ENCODE peak calls at places on chromosomes 3 and 15, in four cellular contexts. One of them, this sample, is unnamed.

GRCh38 chr3:108093021-108093420 is 2.2 kb upstream of the CD47 start:
- DNase-seq in IMR-90: no peak
- DNase-seq in trophoblast cell: no peak
- DNase-seq in mesendoderm: no peak
- DNase-seq in this sample: no peak

GRCh38 chr3:12679468-12679867 is 15.6 kb upstream of the RAF1 start:
- DNase-seq in IMR-90: peak
- DNase-seq in trophoblast cell: peak
- DNase-seq in mesendoderm: no peak
- DNase-seq in this sample: peak

GRCh38 chr3:109685084-109686079 is 348.0 kb upstream of the DPPA4 start:
- DNase-seq in trophoblast cell: peak
- DNase-seq in IMR-90: peak
- DNase-seq in mesendoderm: peak
- DNase-seq in this sample: peak

GRCh38 chr3:159806412-159806811 is 182.2 kb upstream of the IL12A start:
- DNase-seq in mesendoderm: no peak
- DNase-seq in trophoblast cell: no peak
- DNase-seq in IMR-90: peak
- DNase-seq in this sample: peak

GRCh38 chr3:118818386-118818785 is 216.3 kb downstream of the IGSF11 start:
- DNase-seq in IMR-90: peak
- DNase-seq in mesendoderm: peak
- DNase-seq in trophoblast cell: no peak
- DNase-seq in this sample: peak

GRCh38 chr3:15260531-15260930 is 54.5 kb downstream of the CAPN7 start:
- DNase-seq in mesendoderm: no peak
- DNase-seq in trophoblast cell: no peak
- DNase-seq in IMR-90: no peak
- DNase-seq in this sample: no peak

GRCh38 chr3:12759097-12759679 is at the start of gene TMEM40:
- DNase-seq in IMR-90: no peak
- DNase-seq in trophoblast cell: peak
- DNase-seq in mesendoderm: peak
- DNase-seq in this sample: no peak

GRCh38 chr3:81465510-81465909 is 295.9 kb downstream of the GBE1 start:
- DNase-seq in IMR-90: no peak
- DNase-seq in mesendoderm: no peak
- DNase-seq in trophoblast cell: no peak
- DNase-seq in this sample: no peak

GRCh38 chr3:85670626-85671025 is 711.8 kb downstream of the CADM2 start:
- DNase-seq in trophoblast cell: no peak
- DNase-seq in mesendoderm: peak
- DNase-seq in IMR-90: no peak
- DNase-seq in this sample: no peak

GRCh38 chr3:79148786-79149185 is 619.0 kb downstream of the ROBO1 start:
- DNase-seq in IMR-90: peak
- DNase-seq in trophoblast cell: no peak
- DNase-seq in mesendoderm: no peak
- DNase-seq in this sample: no peak

GRCh38 chr3:29245441-29245840 is 35.4 kb upstream of the RBMS3 start:
- DNase-seq in trophoblast cell: no peak
- DNase-seq in mesendoderm: no peak
- DNase-seq in IMR-90: no peak
- DNase-seq in this sample: no peak

GRCh38 chr3:116442331-116443021 is 2.8 kb downstream of the LSAMP start:
- DNase-seq in trophoblast cell: no peak
- DNase-seq in mesendoderm: no peak
- DNase-seq in IMR-90: peak
- DNase-seq in this sample: peak

GRCh38 chr3:129794319-129795201 is 99.0 kb downstream of the TMCC1 start:
- DNase-seq in trophoblast cell: peak
- DNase-seq in IMR-90: no peak
- DNase-seq in mesendoderm: peak
- DNase-seq in this sample: peak

GRCh38 chr3:46942481-46943236 is 33.9 kb downstream of the CCDC12 start:
- DNase-seq in trophoblast cell: no peak
- DNase-seq in IMR-90: no peak
- DNase-seq in mesendoderm: no peak
- DNase-seq in this sample: no peak
- H4K8ac ChIP-seq in trophoblast cell: no peak
- H4K8ac ChIP-seq in IMR-90: no peak
- H4K8ac ChIP-seq in mesendoderm: no peak
- H4K8ac ChIP-seq in this sample: no peak

GRCh38 chr15:71291247-71291646 is 176.0 kb downstream of the THSD4 start:
- DNase-seq in trophoblast cell: no peak
- DNase-seq in IMR-90: no peak
- DNase-seq in mesendoderm: no peak
- DNase-seq in this sample: no peak

GRCh38 chr15:71288348-71288955 is 173.2 kb downstream of the THSD4 start:
- DNase-seq in IMR-90: peak
- DNase-seq in trophoblast cell: no peak
- DNase-seq in mesendoderm: no peak
- DNase-seq in this sample: peak

GRCh38 chr15:71291723-71292122 is 176.5 kb downstream of the THSD4 start:
- DNase-seq in trophoblast cell: no peak
- DNase-seq in mesendoderm: no peak
- DNase-seq in IMR-90: no peak
- DNase-seq in this sample: no peak

GRCh38 chr15:71294251-71294635 is 179.0 kb downstream of the THSD4 start:
- DNase-seq in trophoblast cell: no peak
- DNase-seq in IMR-90: no peak
- DNase-seq in mesendoderm: no peak
- DNase-seq in this sample: no peak

GRCh38 chr15:71290002-71290401 is 174.7 kb downstream of the THSD4 start:
- DNase-seq in trophoblast cell: peak
- DNase-seq in IMR-90: no peak
- DNase-seq in mesendoderm: peak
- DNase-seq in this sample: no peak
- H4K8ac ChIP-seq in trophoblast cell: no peak
- H4K8ac ChIP-seq in IMR-90: peak
- H4K8ac ChIP-seq in mesendoderm: no peak
- H4K8ac ChIP-seq in this sample: no peak

GRCh38 chr3:186950402-186951093 is 20.2 kb downstream of the ST6GAL1 start:
- DNase-seq in IMR-90: no peak
- DNase-seq in mesendoderm: no peak
- DNase-seq in trophoblast cell: no peak
- DNase-seq in this sample: no peak
- H4K8ac ChIP-seq in IMR-90: no peak
- H4K8ac ChIP-seq in mesendoderm: no peak
- H4K8ac ChIP-seq in trophoblast cell: no peak
- H4K8ac ChIP-seq in this sample: no peak

DNA sequence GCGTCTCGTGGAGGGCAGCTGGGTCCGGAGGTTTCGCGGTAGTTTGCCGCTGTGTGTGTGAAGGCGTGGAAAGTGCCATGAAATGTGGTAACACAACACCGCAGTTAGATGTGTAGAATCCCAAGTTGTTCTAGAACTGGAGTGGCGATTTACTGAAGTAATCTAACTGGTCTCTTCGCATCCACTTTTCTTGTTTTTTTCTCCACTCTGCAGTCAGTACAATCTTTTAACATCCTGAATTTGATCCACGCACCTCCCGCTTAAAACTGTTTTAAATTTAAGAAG is 479 bp downstream of the GTF2E1 start:
- DNase-seq in mesendoderm: no peak
- DNase-seq in trophoblast cell: peak
- DNase-seq in IMR-90: peak
- DNase-seq in this sample: no peak
- H4K8ac ChIP-seq in mesendoderm: no peak
- H4K8ac ChIP-seq in trophoblast cell: peak
- H4K8ac ChIP-seq in IMR-90: peak
- H4K8ac ChIP-seq in this sample: peak

DNA sequence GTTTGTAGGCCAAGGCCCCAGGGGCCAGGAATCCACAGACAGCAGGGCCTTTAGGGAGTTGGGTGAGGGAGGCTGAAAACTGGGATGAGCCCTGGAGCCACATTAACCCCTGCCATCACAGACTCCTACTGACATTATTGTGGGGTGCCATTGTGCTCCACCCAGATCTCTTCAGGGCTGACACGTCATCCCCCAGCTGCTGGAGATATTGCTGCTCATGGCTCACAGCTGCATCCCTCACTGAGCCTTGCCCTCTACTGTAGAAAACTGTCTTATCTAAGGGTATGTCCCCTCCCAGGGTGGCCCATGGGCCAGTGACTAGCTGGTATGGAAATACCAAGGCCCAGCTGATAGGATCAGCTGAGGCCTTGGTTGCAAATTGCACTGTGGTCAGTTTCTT is 87.3 kb upstream of the PRR23C start:
- DNase-seq in trophoblast cell: no peak
- DNase-seq in mesendoderm: no peak
- DNase-seq in IMR-90: no peak
- DNase-seq in this sample: no peak
- H4K8ac ChIP-seq in trophoblast cell: no peak
- H4K8ac ChIP-seq in mesendoderm: no peak
- H4K8ac ChIP-seq in IMR-90: no peak
- H4K8ac ChIP-seq in this sample: no peak

GRCh38 chr3:42668403-42668740 is 14.9 kb downstream of the ZBTB47 start:
- DNase-seq in IMR-90: no peak
- DNase-seq in trophoblast cell: no peak
- DNase-seq in mesendoderm: no peak
- DNase-seq in this sample: no peak
- H4K8ac ChIP-seq in IMR-90: no peak
- H4K8ac ChIP-seq in trophoblast cell: no peak
- H4K8ac ChIP-seq in mesendoderm: no peak
- H4K8ac ChIP-seq in this sample: no peak

GRCh38 chr3:37987315-37987697 is 3.3 kb upstream of the VILL start:
- DNase-seq in IMR-90: no peak
- DNase-seq in mesendoderm: no peak
- DNase-seq in trophoblast cell: no peak
- DNase-seq in this sample: no peak
- H4K8ac ChIP-seq in IMR-90: no peak
- H4K8ac ChIP-seq in mesendoderm: no peak
- H4K8ac ChIP-seq in trophoblast cell: no peak
- H4K8ac ChIP-seq in this sample: peak

GRCh38 chr3:113746955-113747718 is at the start of gene ATP6V1A:
- DNase-seq in IMR-90: no peak
- DNase-seq in mesendoderm: peak
- DNase-seq in trophoblast cell: peak
- DNase-seq in this sample: peak
- H4K8ac ChIP-seq in IMR-90: peak
- H4K8ac ChIP-seq in mesendoderm: peak
- H4K8ac ChIP-seq in trophoblast cell: peak
- H4K8ac ChIP-seq in this sample: peak

DNA sequence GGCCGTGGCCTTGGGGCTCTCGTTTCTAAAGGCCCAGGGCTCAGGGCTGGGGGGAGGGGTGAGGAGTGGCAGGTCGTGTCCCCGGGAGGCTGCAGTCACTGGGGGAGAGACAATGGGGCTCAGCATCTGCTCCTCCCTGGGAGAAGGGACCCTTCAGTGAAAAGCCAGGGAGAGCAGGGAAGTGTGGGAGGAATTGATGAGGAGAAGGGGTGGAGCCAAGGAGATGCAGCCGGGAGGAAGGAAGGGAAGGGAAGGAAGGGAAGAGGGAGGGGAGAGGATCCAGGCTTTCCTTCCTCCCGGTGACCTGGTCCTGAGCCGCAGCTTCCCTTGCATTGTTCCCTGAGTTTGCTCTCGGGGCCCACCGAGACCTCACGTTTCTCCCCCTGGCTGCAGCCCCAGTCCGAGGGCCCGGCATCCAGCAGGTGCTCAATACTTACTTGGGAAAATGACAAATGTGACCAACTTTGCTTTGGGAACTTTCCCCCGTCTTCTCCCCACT is 1.4 kb upstream of the ZNF710 start:
- DNase-seq in IMR-90: peak
- DNase-seq in mesendoderm: peak
- DNase-seq in trophoblast cell: no peak
- DNase-seq in this sample: peak
- H4K8ac ChIP-seq in IMR-90: peak
- H4K8ac ChIP-seq in mesendoderm: peak
- H4K8ac ChIP-seq in trophoblast cell: peak
- H4K8ac ChIP-seq in this sample: peak

GRCh38 chr3:172711457-172711800 is 562 bp upstream of the NCEH1 start:
- DNase-seq in trophoblast cell: peak
- DNase-seq in IMR-90: no peak
- DNase-seq in mesendoderm: no peak
- DNase-seq in this sample: no peak
- H4K8ac ChIP-seq in trophoblast cell: peak
- H4K8ac ChIP-seq in IMR-90: peak
- H4K8ac ChIP-seq in mesendoderm: no peak
- H4K8ac ChIP-seq in this sample: peak